ENCODE peak calls at places on chromosomes 13 and 19, in four cellular contexts. One of them, this sample, is unnamed. For H3K9me3, the result is how much of the 10 kb centered on the place peaks cover.

GRCh38 chr19:5738423-5738822 is 18.0 kb downstream of the CATSPERD start:
- DNase-seq in body of pancreas: no peak
- DNase-seq in left lung: no peak
- DNase-seq in breast epithelium: no peak
- DNase-seq in this sample: no peak

GRCh38 chr13:68608147-68608546 is 1378.0 kb upstream of the PCDH9 start:
- DNase-seq in body of pancreas: no peak
- DNase-seq in left lung: no peak
- DNase-seq in breast epithelium: no peak
- DNase-seq in this sample: no peak

GRCh38 chr19:38990949-38991697 is 15.6 kb upstream of the FBXO17 start:
- DNase-seq in body of pancreas: no peak
- DNase-seq in left lung: no peak
- DNase-seq in breast epithelium: no peak
- DNase-seq in this sample: peak

GRCh38 chr13:43935878-43936277 is 56.2 kb downstream of the LACC1 start:
- DNase-seq in body of pancreas: no peak
- DNase-seq in left lung: no peak
- DNase-seq in breast epithelium: no peak
- DNase-seq in this sample: no peak

GRCh38 chr19:39409886-39410619 is 2.4 kb upstream of the PLEKHG2 start:
- DNase-seq in body of pancreas: peak
- DNase-seq in left lung: peak
- DNase-seq in breast epithelium: no peak
- DNase-seq in this sample: peak

GRCh38 chr19:9144920-9145319 is 4.7 kb downstream of the ZNF317 start:
- DNase-seq in body of pancreas: no peak
- DNase-seq in left lung: no peak
- DNase-seq in breast epithelium: no peak
- DNase-seq in this sample: no peak

GRCh38 chr13:110561335-110562033 is at the start of gene RAB20:
- DNase-seq in body of pancreas: peak
- DNase-seq in left lung: peak
- DNase-seq in breast epithelium: peak
- DNase-seq in this sample: peak

GRCh38 chr19:7224205-7224833 is 69.9 kb downstream of the INSR start:
- DNase-seq in body of pancreas: peak
- DNase-seq in left lung: no peak
- DNase-seq in breast epithelium: no peak
- DNase-seq in this sample: peak

GRCh38 chr13:78121459-78122348 is 203.1 kb upstream of the EDNRB start:
- DNase-seq in body of pancreas: peak
- DNase-seq in left lung: no peak
- DNase-seq in breast epithelium: no peak
- DNase-seq in this sample: peak

GRCh38 chr13:104641309-104641708 is 1575.1 kb upstream of the SLC10A2 start:
- DNase-seq in body of pancreas: no peak
- DNase-seq in left lung: no peak
- DNase-seq in breast epithelium: no peak
- DNase-seq in this sample: no peak

GRCh38 chr13:56515441-56515840 is 625.3 kb upstream of the PRR20A start:
- DNase-seq in body of pancreas: no peak
- DNase-seq in left lung: no peak
- DNase-seq in breast epithelium: no peak
- DNase-seq in this sample: no peak

GRCh38 chr13:106573855-106574254 is 5.9 kb upstream of the ARGLU1 start:
- DNase-seq in body of pancreas: no peak
- DNase-seq in left lung: peak
- DNase-seq in breast epithelium: no peak
- DNase-seq in this sample: peak

GRCh38 chr19:2446390-2446789 is 10.4 kb downstream of the LMNB2 start:
- DNase-seq in body of pancreas: no peak
- DNase-seq in left lung: no peak
- DNase-seq in breast epithelium: no peak
- DNase-seq in this sample: no peak

GRCh38 chr19:2616741-2617392 is 85.6 kb downstream of the GNG7 start:
- DNase-seq in body of pancreas: no peak
- DNase-seq in left lung: peak
- DNase-seq in breast epithelium: no peak
- DNase-seq in this sample: peak

GRCh38 chr13:58682616-58683015 is 1051.1 kb downstream of the PCDH17 start:
- DNase-seq in body of pancreas: no peak
- DNase-seq in left lung: no peak
- DNase-seq in breast epithelium: no peak
- DNase-seq in this sample: no peak

GRCh38 chr19:21835429-21835809 is 563 bp downstream of the ZNF43 start:
- DNase-seq in body of pancreas: no peak
- DNase-seq in left lung: peak
- DNase-seq in breast epithelium: no peak
- DNase-seq in this sample: no peak

GRCh38 chr13:91722267-91722884 is 324.0 kb downstream of the GPC5 start:
- DNase-seq in body of pancreas: no peak
- DNase-seq in left lung: no peak
- DNase-seq in breast epithelium: no peak
- DNase-seq in this sample: no peak

GRCh38 chr19:49167857-49168409 is 10.3 kb downstream of the TRPM4 start:
- DNase-seq in body of pancreas: no peak
- DNase-seq in left lung: no peak
- DNase-seq in breast epithelium: no peak
- DNase-seq in this sample: no peak

GRCh38 chr13:100883453-100883852 is 208.9 kb upstream of the TMTC4 start:
- DNase-seq in body of pancreas: no peak
- DNase-seq in left lung: no peak
- DNase-seq in breast epithelium: no peak
- DNase-seq in this sample: no peak

GRCh38 chr13:79380943-79381445 is 25.1 kb downstream of the RBM26 start:
- DNase-seq in body of pancreas: no peak
- DNase-seq in left lung: no peak
- DNase-seq in breast epithelium: no peak
- DNase-seq in this sample: no peak

GRCh38 chr19:55305491-55305890 is 19.6 kb downstream of the TMEM150B start:
- DNase-seq in body of pancreas: peak
- DNase-seq in left lung: no peak
- DNase-seq in breast epithelium: no peak
- DNase-seq in this sample: no peak

GRCh38 chr13:111589321-111589720 is 268.9 kb downstream of the TEX29 start:
- DNase-seq in body of pancreas: no peak
- DNase-seq in left lung: no peak
- DNase-seq in breast epithelium: no peak
- DNase-seq in this sample: no peak

GRCh38 chr13:20984879-20985278 is 76.5 kb downstream of the LATS2 start:
- DNase-seq in body of pancreas: no peak
- DNase-seq in left lung: no peak
- DNase-seq in breast epithelium: no peak
- DNase-seq in this sample: no peak

GRCh38 chr13:33510350-33510749 is 224.8 kb upstream of the STARD13 start:
- DNase-seq in body of pancreas: no peak
- DNase-seq in left lung: no peak
- DNase-seq in breast epithelium: no peak
- DNase-seq in this sample: no peak

GRCh38 chr19:47523473-47523872 is 8.6 kb upstream of the NAPA start:
- DNase-seq in body of pancreas: no peak
- DNase-seq in left lung: no peak
- DNase-seq in breast epithelium: no peak
- DNase-seq in this sample: no peak

GRCh38 chr13:39900106-39900750 is 244.8 kb downstream of the COG6 start:
- DNase-seq in body of pancreas: no peak
- DNase-seq in left lung: no peak
- DNase-seq in breast epithelium: no peak
- DNase-seq in this sample: no peak

GRCh38 chr19:17953869-17954268 is 13.0 kb upstream of the KCNN1 start:
- DNase-seq in body of pancreas: no peak
- DNase-seq in left lung: no peak
- DNase-seq in breast epithelium: no peak
- DNase-seq in this sample: no peak

GRCh38 chr13:88840085-88840484 is 1168.9 kb downstream of the SLITRK5 start:
- DNase-seq in body of pancreas: no peak
- DNase-seq in left lung: no peak
- DNase-seq in breast epithelium: no peak
- DNase-seq in this sample: no peak

GRCh38 chr19:37218592-37218935 is 550 bp downstream of the ZNF383 start:
- DNase-seq in body of pancreas: no peak
- DNase-seq in left lung: no peak
- DNase-seq in breast epithelium: no peak
- DNase-seq in this sample: no peak

GRCh38 chr13:113917523-113918371 is 53.9 kb upstream of the GAS6 start:
- DNase-seq in body of pancreas: no peak
- DNase-seq in left lung: no peak
- DNase-seq in breast epithelium: peak
- DNase-seq in this sample: no peak

GRCh38 chr19:29528946-29529645 is 3.3 kb downstream of the VSTM2B start:
- DNase-seq in body of pancreas: no peak
- DNase-seq in left lung: no peak
- DNase-seq in breast epithelium: no peak
- DNase-seq in this sample: no peak
- H3K9me3 ChIP-seq in body of pancreas: under half
- H3K9me3 ChIP-seq in left lung: under half
- H3K9me3 ChIP-seq in breast epithelium: under half
- H3K9me3 ChIP-seq in this sample: under half

DNA sequence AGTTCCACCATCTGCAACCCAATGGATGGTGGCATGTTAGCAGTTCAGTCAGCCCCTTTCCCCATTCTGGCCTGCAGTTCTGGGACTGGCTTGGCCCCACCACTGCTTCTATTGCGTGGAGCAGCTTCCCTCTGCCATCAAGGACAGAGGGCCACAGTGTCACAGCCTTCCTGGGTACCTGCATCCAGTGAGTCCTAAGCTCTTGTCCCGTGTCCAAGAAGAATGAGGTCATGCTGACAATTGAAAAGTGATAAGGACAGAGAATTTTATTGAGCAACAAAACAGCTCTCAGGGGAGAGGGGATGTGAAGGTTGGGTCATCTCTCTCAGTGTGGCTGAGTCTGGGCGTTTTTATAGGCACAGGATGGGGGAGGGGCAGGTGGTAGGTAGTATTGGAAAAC is 33.5 kb upstream of the SIN3B start:
- DNase-seq in body of pancreas: no peak
- DNase-seq in left lung: no peak
- DNase-seq in breast epithelium: no peak
- DNase-seq in this sample: no peak
- H3K9me3 ChIP-seq in body of pancreas: under half
- H3K9me3 ChIP-seq in left lung: under half
- H3K9me3 ChIP-seq in breast epithelium: under half
- H3K9me3 ChIP-seq in this sample: under half

GRCh38 chr19:52963229-52963760 is 614 bp upstream of the ZNF816 start:
- DNase-seq in body of pancreas: peak
- DNase-seq in left lung: peak
- DNase-seq in breast epithelium: no peak
- DNase-seq in this sample: peak

GRCh38 chr19:52957591-52957990 is 5.1 kb downstream of the ZNF816 start:
- DNase-seq in body of pancreas: no peak
- DNase-seq in left lung: no peak
- DNase-seq in breast epithelium: no peak
- DNase-seq in this sample: no peak

GRCh38 chr19:52959613-52960295 is 2.9 kb downstream of the ZNF816 start:
- DNase-seq in body of pancreas: no peak
- DNase-seq in left lung: no peak
- DNase-seq in breast epithelium: no peak
- DNase-seq in this sample: no peak

GRCh38 chr19:52961981-52962380 is 700 bp downstream of the ZNF816 start:
- DNase-seq in body of pancreas: no peak
- DNase-seq in left lung: no peak
- DNase-seq in breast epithelium: no peak
- DNase-seq in this sample: no peak

GRCh38 chr19:52962394-52963228 is at the start of gene ZNF816:
- DNase-seq in body of pancreas: peak
- DNase-seq in left lung: peak
- DNase-seq in breast epithelium: peak
- DNase-seq in this sample: peak
- H3K9me3 ChIP-seq in body of pancreas: under half
- H3K9me3 ChIP-seq in left lung: under half
- H3K9me3 ChIP-seq in breast epithelium: under half
- H3K9me3 ChIP-seq in this sample: under half

GRCh38 chr19:12270854-12271253 is 23.8 kb downstream of the ZNF44 start:
- DNase-seq in body of pancreas: no peak
- DNase-seq in left lung: no peak
- DNase-seq in breast epithelium: no peak
- DNase-seq in this sample: no peak
- H3K9me3 ChIP-seq in body of pancreas: under half
- H3K9me3 ChIP-seq in left lung: half or more
- H3K9me3 ChIP-seq in breast epithelium: half or more
- H3K9me3 ChIP-seq in this sample: under half

DNA sequence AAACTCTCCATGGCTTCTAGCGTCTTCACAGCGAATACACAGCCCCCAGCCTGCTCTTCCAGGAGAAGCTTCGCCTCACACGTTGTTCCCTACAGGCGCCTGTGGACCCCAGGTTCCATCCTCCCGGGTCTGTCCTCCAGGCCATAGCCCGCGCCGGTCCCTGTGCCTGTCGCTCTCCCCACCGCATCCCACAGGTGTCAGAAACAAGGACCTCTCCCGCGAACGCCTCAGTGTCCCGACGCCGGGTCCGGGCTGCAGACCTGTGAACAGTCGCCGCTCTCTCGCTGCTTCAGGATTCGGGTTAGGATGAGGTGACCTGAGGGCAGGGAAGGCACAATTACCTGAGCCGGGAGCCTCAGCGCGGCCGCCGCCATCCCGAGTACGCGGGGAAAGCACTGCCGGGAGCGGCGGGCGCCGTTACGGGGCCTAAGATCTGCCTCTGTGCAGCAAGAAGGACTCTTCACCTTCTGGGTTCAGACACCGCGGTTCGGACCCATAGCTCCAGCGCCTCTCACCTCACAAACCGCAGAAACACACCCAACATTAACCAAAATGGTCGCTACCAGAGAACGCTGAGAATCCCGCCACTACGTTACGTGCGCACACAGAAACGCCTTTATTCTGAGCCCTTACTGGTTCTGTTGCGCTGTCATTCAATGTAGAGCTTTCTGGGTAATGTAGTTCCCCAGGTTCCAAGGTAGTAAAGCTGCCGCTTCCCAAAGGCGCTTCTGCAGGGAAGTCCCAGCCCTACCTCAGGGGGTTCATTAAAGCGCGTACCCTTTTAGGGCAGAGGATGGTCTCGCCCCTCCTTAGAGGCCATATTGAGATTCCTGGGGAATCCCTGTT is at the start of gene ZNF418:
- DNase-seq in body of pancreas: peak
- DNase-seq in left lung: peak
- DNase-seq in breast epithelium: peak
- DNase-seq in this sample: peak
- H3K9me3 ChIP-seq in body of pancreas: under half
- H3K9me3 ChIP-seq in left lung: half or more
- H3K9me3 ChIP-seq in breast epithelium: half or more
- H3K9me3 ChIP-seq in this sample: under half

DNA sequence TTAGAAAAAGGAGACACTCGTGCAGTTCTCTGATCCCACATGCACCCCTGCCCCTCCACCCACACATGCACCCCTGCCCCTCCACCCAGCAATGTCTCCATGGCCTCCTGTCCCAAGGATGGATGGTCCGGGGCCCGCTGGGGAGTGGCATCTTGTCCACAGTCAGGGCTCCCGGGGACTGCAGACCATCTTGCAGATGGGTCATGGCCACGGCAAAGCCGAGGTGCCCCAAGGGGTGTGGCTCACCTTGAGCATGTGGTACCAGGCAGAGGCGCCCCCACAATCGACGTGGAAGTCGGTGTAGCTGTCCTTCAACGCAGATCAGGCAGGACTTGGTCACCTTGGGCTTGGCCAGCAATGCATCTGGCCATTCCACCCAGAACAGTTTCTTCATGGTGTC is 216.7 kb downstream of the TUBA3C start:
- DNase-seq in body of pancreas: no peak
- DNase-seq in left lung: no peak
- DNase-seq in breast epithelium: no peak
- DNase-seq in this sample: no peak
- H3K9me3 ChIP-seq in body of pancreas: under half
- H3K9me3 ChIP-seq in left lung: under half
- H3K9me3 ChIP-seq in breast epithelium: under half
- H3K9me3 ChIP-seq in this sample: under half

This sample was measured in right cardiac atrium.